ENCODE peak calls at places on chromosomes 7 and 10, in nine cellular contexts. A is memory B cell, J is KG1, F is G401, U is dermis blood vessel endothelial cell, C is HuH-7.5, Y is skeletal muscle cell, G is neural progenitor cell, M is NCI-H69. S is an unnamed sample.

GRCh38 chr7:112204776-112205347 is 1.3 kb downstream of the DOCK4 start:
- DNase-seq in G (peak), A (peak), Y (no peak), C (no peak), F (peak), M (peak), J (no peak), U (peak), S (no peak)

GRCh38 chr7:2416659-2417058 is 13.2 kb downstream of the CHST12 start:
- DNase-seq in U (no peak), M (no peak), A (no peak), F (no peak), Y (no peak), C (no peak), J (no peak), G (no peak), S (no peak)

GRCh38 chr10:124029559-124029958 is 63.8 kb downstream of the CHST15 start:
- DNase-seq in U (no peak), F (no peak), Y (no peak), C (no peak), A (no peak), G (no peak), M (no peak), J (no peak), S (no peak)

GRCh38 chr10:78162867-78163266 is 129.2 kb downstream of the RPS24 start:
- DNase-seq in F (no peak), J (no peak), A (no peak), Y (no peak), G (no peak), U (no peak), M (no peak), C (no peak), S (no peak)

GRCh38 chr7:101113860-101114259 is 13.0 kb upstream of the SERPINE1 start:
- DNase-seq in M (no peak), F (no peak), A (no peak), Y (no peak), G (no peak), J (no peak), U (no peak), C (no peak), S (no peak)

GRCh38 chr7:128137096-128137655 is 103.9 kb upstream of the LEP start:
- DNase-seq in F (no peak), A (no peak), M (peak), U (peak), G (no peak), J (no peak), C (peak), Y (no peak), S (no peak)

GRCh38 chr10:103276251-103276936 is 544 bp upstream of the INA start:
- DNase-seq in F (peak), G (peak), Y (no peak), M (no peak), C (no peak), A (no peak), J (no peak), U (no peak), S (no peak)

GRCh38 chr7:112452102-112452888 is 2.0 kb downstream of the IFRD1 start:
- DNase-seq in F (peak), G (peak), C (no peak), M (peak), J (no peak), A (no peak), Y (no peak), U (peak), S (no peak)

GRCh38 chr7:108167460-108167859 is 37.3 kb upstream of the LAMB4 start:
- DNase-seq in A (no peak), U (no peak), M (no peak), Y (no peak), G (no peak), F (no peak), C (no peak), J (no peak), S (no peak)

GRCh38 chr7:123916240-123916724 is 8.8 kb upstream of the SPAM1 start:
- DNase-seq in F (peak), C (peak), M (peak), J (no peak), G (peak), A (no peak), U (peak), Y (no peak), S (no peak)

GRCh38 chr10:28411648-28412047 is 108.8 kb upstream of the MPP7 start:
- DNase-seq in A (no peak), F (no peak), G (no peak), C (no peak), Y (no peak), J (no peak), M (no peak), U (no peak), S (no peak)

GRCh38 chr10:89659185-89660131 is 14.4 kb upstream of the PANK1 start:
- DNase-seq in F (no peak), A (no peak), C (no peak), M (no peak), J (no peak), G (no peak), U (no peak), Y (no peak), S (no peak)

GRCh38 chr10:131679926-131680325 is 220.9 kb upstream of the PPP2R2D start:
- DNase-seq in Y (no peak), M (no peak), C (no peak), J (no peak), U (no peak), F (no peak), G (no peak), A (no peak), S (no peak)

S was measured in SK-N-MC.